ENCODE peak calls at places on chromosomes 4 and X, in four cellular contexts. H, D, C and G are unnamed samples.

GRCh38 chrX:8607326-8607725 is 124.6 kb downstream of the ANOS1 start:
- DNase-seq in H (no peak), D (no peak), C (no peak), G (no peak)

GRCh38 chrX:153474718-153475117 is 4.3 kb upstream of the HAUS7 start:
- DNase-seq in H (peak; percentile 66), D (no peak), C (peak; percentile 82), G (peak; percentile 77)

GRCh38 chr4:145352438-145353145 is 129.1 kb upstream of the SMAD1 start:
- DNase-seq in H (no peak), D (no peak), C (no peak), G (no peak)

GRCh38 chrX:95860127-95860526 is 824.5 kb upstream of the DIAPH2 start:
- DNase-seq in H (no peak), D (no peak), C (no peak), G (no peak)

GRCh38 chr4:159077702-159078495 is 25.0 kb upstream of the RAPGEF2 start:
- DNase-seq in H (no peak), D (peak; percentile 84), C (no peak), G (no peak)

GRCh38 chrX:155068165-155068564 is 2.8 kb downstream of the CMC4 start:
- DNase-seq in H (no peak), D (no peak), C (no peak), G (no peak)

GRCh38 chr4:174753031-174753430 is 76.0 kb downstream of the GLRA3 start:
- DNase-seq in H (no peak), D (no peak), C (no peak), G (no peak)

GRCh38 chr4:154961263-154961662 is 180.2 kb downstream of the RBM46 start:
- DNase-seq in H (no peak), D (no peak), C (no peak), G (no peak)

GRCh38 chr4:128823025-128823661 is 13.6 kb downstream of the JADE1 start:
- DNase-seq in H (no peak), D (no peak), C (no peak), G (no peak)

GRCh38 chrX:49139713-49140112 is 16.2 kb upstream of the GPKOW start:
- DNase-seq in H (no peak), D (no peak), C (no peak), G (no peak)
- H3K9me3 ChIP-seq in H (no peaks in the 10 kb centered on the region), D (no peaks in the 10 kb centered on the region), C (peaks cover 4% of the 10 kb centered on the region), G (no peaks in the 10 kb centered on the region)

GRCh38 chrX:63934160-63934559 is 149.1 kb upstream of the ARHGEF9 start:
- DNase-seq in H (no peak), D (no peak), C (no peak), G (no peak)
- H3K4me3 ChIP-seq in H (no peak overlapping the region), D (no peak overlapping the region), C (no peak overlapping the region), G (no peak overlapping the region)

GRCh38 chr4:19194672-19195071 is 1057.0 kb upstream of the SLIT2 start:
- DNase-seq in H (no peak), D (no peak), C (no peak), G (no peak)
- H3K9me3 ChIP-seq in H (no peaks in the 10 kb centered on the region), D (no peaks in the 10 kb centered on the region), C (no peaks in the 10 kb centered on the region), G (no peaks in the 10 kb centered on the region)

GRCh38 chrX:79366556-79366887 is 612 bp downstream of the ITM2A start:
- DNase-seq in H (no peak), D (no peak), C (no peak), G (peak; percentile 20)
- H3K4me3 ChIP-seq in H (peak overlapping the region; percentile 57), D (peak overlapping the region; percentile 75), C (peak overlapping the region; percentile 56), G (peak overlapping the region; percentile 26)

DNA sequence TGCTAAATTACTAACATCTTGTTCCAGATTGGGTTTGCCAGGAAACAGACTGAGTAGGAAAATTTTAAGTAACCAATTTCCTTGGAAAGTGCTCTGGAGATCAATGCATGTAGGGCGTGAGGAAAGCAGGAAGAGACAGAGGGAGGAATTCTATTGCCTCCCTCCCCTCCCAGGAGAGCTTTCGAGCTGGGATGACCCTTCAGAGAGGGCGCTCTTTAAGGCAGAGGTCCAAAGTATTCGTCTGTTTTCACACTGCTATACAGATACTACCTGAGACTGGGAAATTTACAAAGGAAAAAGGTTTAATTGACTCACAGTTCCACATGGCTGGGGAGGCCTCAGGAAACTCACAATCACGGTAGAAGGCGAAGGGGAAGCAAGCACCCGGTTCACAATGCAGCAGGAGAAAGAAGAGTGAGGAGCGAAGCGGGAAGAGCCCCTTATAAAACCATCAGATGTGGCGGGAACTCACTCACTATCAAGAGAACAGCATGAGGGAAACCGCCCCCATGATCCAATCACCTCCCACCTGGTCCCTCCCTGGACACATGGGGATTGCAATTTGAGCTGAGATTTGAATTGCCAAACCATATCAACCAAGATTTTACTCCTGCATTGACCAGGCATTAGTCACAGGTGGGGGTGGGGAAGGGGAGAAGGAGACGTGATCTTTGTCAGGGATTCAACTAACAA is 63.7 kb downstream of the SLITRK2 start:
- DNase-seq in H (no peak), D (no peak), C (no peak), G (no peak)
- H3K9me3 ChIP-seq in H (no peaks in the 10 kb centered on the region), D (no peaks in the 10 kb centered on the region), C (no peaks in the 10 kb centered on the region), G (no peaks in the 10 kb centered on the region)